ENCODE peak calls at places on chromosome 16, in ten cellular contexts. E, S, J, O, Y, H, K, F, W and D are unnamed samples.

GRCh38 chr16:20903116-20903888 is 2.7 kb downstream of the LYRM1 start:
- DNase-seq in E (no peak), S (no peak), J (no peak), O (no peak), Y (no peak), H (no peak), K (no peak), F (no peak), W (no peak), D (no peak)

GRCh38 chr16:73170587-73170986 is 122.7 kb upstream of the ZFHX3 start:
- DNase-seq in E (peak; percentile 17), S (no peak), J (no peak), O (no peak), Y (no peak), H (peak; percentile 71), K (no peak), F (no peak), W (no peak), D (no peak)

GRCh38 chr16:16059895-16060590 is 110.6 kb downstream of the ABCC1 start:
- DNase-seq in E (peak; percentile 94), S (no peak), J (no peak), O (no peak), Y (no peak), H (no peak), K (no peak), F (no peak), W (no peak), D (peak; percentile 32)

GRCh38 chr16:65212240-65212639 is 90.4 kb upstream of the CDH11 start:
- DNase-seq in E (no peak), S (no peak), J (no peak), O (no peak), Y (no peak), H (no peak), K (no peak), F (no peak), W (no peak), D (no peak)

GRCh38 chr16:19542138-19542821 is 13.2 kb upstream of the VPS35L start:
- DNase-seq in E (no peak), S (no peak), J (no peak), O (no peak), Y (no peak), H (no peak), K (no peak), F (no peak), W (no peak), D (peak; percentile 59)

GRCh38 chr16:48511071-48511540 is 98.9 kb downstream of the N4BP1 start:
- DNase-seq in E (no peak), S (peak; percentile 84), J (no peak), O (no peak), Y (no peak), H (peak; percentile 77), K (peak; percentile 39), F (no peak), W (no peak), D (no peak)

GRCh38 chr16:79485020-79485419 is 115.5 kb downstream of the MAF start:
- DNase-seq in E (no peak), S (no peak), J (no peak), O (no peak), Y (no peak), H (no peak), K (no peak), F (no peak), W (no peak), D (no peak)

GRCh38 chr16:80932725-80933124 is 74.0 kb downstream of the CMC2 start:
- DNase-seq in E (peak; percentile 38), S (peak; percentile 84), J (peak; percentile 22), O (no peak), Y (peak; percentile 58), H (no peak), K (no peak), F (peak; percentile 52), W (peak; percentile 44), D (peak; percentile 62)

GRCh38 chr16:71933913-71934696 is 38.8 kb downstream of the IST1 start:
- DNase-seq in E (no peak), S (peak; percentile 83), J (peak; percentile 30), O (no peak), Y (no peak), H (no peak), K (no peak), F (no peak), W (no peak), D (no peak)

GRCh38 chr16:31453255-31454204 is 5.8 kb upstream of the ARMC5 start:
- DNase-seq in E (no peak), S (peak; percentile 75), J (no peak), O (no peak), Y (no peak), H (peak; percentile 81), K (no peak), F (peak; percentile 64), W (no peak), D (no peak)

GRCh38 chr16:4487955-4488481 is 11.8 kb downstream of the HMOX2 start:
- DNase-seq in E (peak; percentile 38), S (peak; percentile 81), J (no peak), O (no peak), Y (no peak), H (no peak), K (no peak), F (no peak), W (no peak), D (no peak)

GRCh38 chr16:77183137-77183536 is 7.9 kb upstream of the MON1B start:
- DNase-seq in E (no peak), S (no peak), J (no peak), O (no peak), Y (no peak), H (no peak), K (no peak), F (no peak), W (no peak), D (no peak)

GRCh38 chr16:17334096-17334495 is 136.7 kb downstream of the XYLT1 start:
- DNase-seq in E (no peak), S (peak; percentile 97), J (no peak), O (no peak), Y (no peak), H (no peak), K (no peak), F (no peak), W (peak; percentile 32), D (no peak)

GRCh38 chr16:65002265-65002664 is 119.6 kb downstream of the CDH11 start:
- DNase-seq in E (no peak), S (peak; percentile 65), J (no peak), O (no peak), Y (no peak), H (no peak), K (no peak), F (no peak), W (no peak), D (no peak)

DNA sequence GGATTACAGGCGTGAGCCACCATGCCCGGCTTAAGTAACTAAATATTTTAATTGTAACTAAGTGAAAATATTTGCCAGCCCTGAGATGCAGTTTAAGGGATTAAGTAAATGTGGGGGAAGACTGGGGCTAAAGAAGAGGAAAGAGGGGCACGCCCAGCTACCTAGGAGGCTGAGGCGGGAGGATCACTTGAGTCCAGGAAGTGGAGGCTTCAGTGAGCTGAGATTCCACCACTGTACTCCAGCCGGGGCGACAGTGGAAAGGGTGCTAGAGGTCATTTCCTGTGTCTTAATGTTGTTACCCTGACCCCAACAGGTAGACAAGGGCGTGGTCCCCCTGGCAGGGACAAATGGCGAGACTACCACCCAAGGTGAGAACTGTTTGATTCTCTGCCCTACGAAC is 2.8 kb downstream of the ALDOA start:
- DNase-seq in E (no peak), S (no peak), J (no peak), O (no peak), Y (no peak), H (no peak), K (no peak), F (no peak), W (no peak), D (no peak)
- H3K4me1 ChIP-seq in E (peaks cover 42% of the 10 kb centered on the region), S (peaks cover 41% of the 10 kb centered on the region), J (peaks cover 11% of the 10 kb centered on the region), O (peaks cover 32% of the 10 kb centered on the region), Y (peaks cover 13% of the 10 kb centered on the region), H (peaks cover 11% of the 10 kb centered on the region), K (peaks cover 35% of the 10 kb centered on the region), F (peaks cover 44% of the 10 kb centered on the region), W (peaks cover 49% of the 10 kb centered on the region), D (no peaks in the 10 kb centered on the region)

GRCh38 chr16:66832661-66833305 is 2.0 kb upstream of the NAE1 start:
- DNase-seq in E (no peak), S (peak; percentile 53), J (no peak), O (no peak), Y (no peak), H (no peak), K (no peak), F (no peak), W (no peak), D (no peak)

GRCh38 chr16:66830422-66831404 is at the start of gene NAE1:
- DNase-seq in E (peak; percentile 89), S (peak; percentile 94), J (peak; percentile 65), O (peak; percentile 80), Y (peak; percentile 73), H (peak; percentile 92), K (peak; percentile 99), F (peak; percentile 91), W (no peak), D (peak; percentile 90)

GRCh38 chr16:66834746-66835145 is 4.0 kb upstream of the NAE1 start:
- DNase-seq in E (no peak), S (no peak), J (no peak), O (no peak), Y (no peak), H (no peak), K (no peak), F (no peak), W (no peak), D (no peak)

GRCh38 chr16:66832190-66832589 is 1.4 kb upstream of the NAE1 start:
- DNase-seq in E (no peak), S (no peak), J (no peak), O (no peak), Y (no peak), H (no peak), K (no peak), F (no peak), W (no peak), D (no peak)
- H3K4me1 ChIP-seq in E (peaks cover 18% of the 10 kb centered on the region), S (peaks cover 18% of the 10 kb centered on the region), J (no peaks in the 10 kb centered on the region), O (peaks cover 16% of the 10 kb centered on the region), Y (no peaks in the 10 kb centered on the region), H (peaks cover 4% of the 10 kb centered on the region), K (peaks cover 15% of the 10 kb centered on the region), F (peaks cover 18% of the 10 kb centered on the region), W (peaks cover 20% of the 10 kb centered on the region), D (no peaks in the 10 kb centered on the region)

GRCh38 chr16:85626191-85626951 is 13.2 kb downstream of the GSE1 start:
- DNase-seq in E (peak; percentile 68), S (no peak), J (no peak), O (no peak), Y (no peak), H (peak; percentile 91), K (peak; percentile 67), F (no peak), W (no peak), D (no peak)
- H3K4me1 ChIP-seq in E (peaks cover 82% of the 10 kb centered on the region), S (no peaks in the 10 kb centered on the region), J (no peaks in the 10 kb centered on the region), O (no peaks in the 10 kb centered on the region), Y (no peaks in the 10 kb centered on the region), H (peaks cover 5% of the 10 kb centered on the region), K (peaks cover 62% of the 10 kb centered on the region), F (peaks cover 63% of the 10 kb centered on the region), W (peaks cover 15% of the 10 kb centered on the region), D (no peaks in the 10 kb centered on the region)

DNA sequence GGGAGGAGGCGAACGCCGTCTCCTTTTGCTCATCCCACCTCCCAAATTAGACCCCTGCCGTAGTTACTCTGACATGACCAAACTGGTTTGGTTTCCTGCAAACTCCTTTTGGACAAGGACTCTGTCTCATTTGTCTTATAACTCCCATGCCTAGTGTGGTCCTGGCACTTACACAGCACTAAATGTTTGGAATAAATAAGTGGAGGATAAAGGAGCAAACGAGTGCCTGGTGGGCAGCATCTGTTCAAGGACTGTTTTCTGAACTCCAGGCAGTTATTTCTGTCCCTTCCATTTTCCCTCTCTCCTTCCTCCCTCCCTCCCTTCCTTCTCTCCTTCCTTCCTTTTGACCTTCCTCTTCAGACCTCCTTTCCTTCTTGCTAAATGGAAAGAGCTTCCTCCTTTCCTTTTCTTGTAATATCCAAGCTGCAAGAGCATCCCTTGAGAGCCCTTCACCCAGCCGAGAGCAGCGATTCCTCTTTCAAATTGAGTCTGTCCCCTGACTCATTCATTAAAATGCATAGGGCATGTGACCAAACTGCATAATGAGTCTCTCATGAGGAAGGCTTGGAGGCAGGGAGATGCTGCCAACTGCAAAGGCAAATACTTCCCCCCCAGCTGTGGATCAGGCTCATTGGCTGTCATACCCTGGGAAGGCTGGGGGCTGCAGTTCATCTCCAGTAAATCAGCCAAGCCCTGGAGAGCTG is 36.9 kb downstream of the CHD9 start:
- DNase-seq in E (peak; percentile 37), S (peak; percentile 95), J (peak; percentile 52), O (no peak), Y (peak; percentile 77), H (peak; percentile 94), K (peak; percentile 7), F (peak; percentile 56), W (no peak), D (no peak)
- H3K4me1 ChIP-seq in E (peaks cover 19% of the 10 kb centered on the region), S (peaks cover 39% of the 10 kb centered on the region), J (peaks cover 24% of the 10 kb centered on the region), O (peaks cover 12% of the 10 kb centered on the region), Y (peaks cover 8% of the 10 kb centered on the region), H (peaks cover 23% of the 10 kb centered on the region), K (peaks cover 62% of the 10 kb centered on the region), F (peaks cover 78% of the 10 kb centered on the region), W (peaks cover 58% of the 10 kb centered on the region), D (peaks cover 41% of the 10 kb centered on the region)